ENCODE peak calls at places on chromosomes 1 and 21, in six cellular contexts. One of them, this sample, is unnamed.

GRCh38 chr1:89945852-89946476 is 48.9 kb upstream of the ZNF326 start:
- DNase-seq in GM12878: peak; percentile 69
- DNase-seq in K562: no peak
- DNase-seq in GM12891: no peak
- DNase-seq in H1: no peak
- DNase-seq in HepG2: no peak
- DNase-seq in this sample: no peak

GRCh38 chr21:36518883-36519492 is 39.1 kb upstream of the CLDN14 start:
- DNase-seq in H1: no peak
- DNase-seq in K562: no peak
- DNase-seq in GM12878: no peak
- DNase-seq in HepG2: no peak
- DNase-seq in GM12891: peak; percentile 30
- DNase-seq in this sample: no peak

GRCh38 chr1:197868751-197869501 is 33.5 kb upstream of the C1orf53 start:
- DNase-seq in GM12891: peak; percentile 15
- DNase-seq in GM12878: no peak
- DNase-seq in HepG2: peak; percentile 50
- DNase-seq in H1: no peak
- DNase-seq in K562: peak; percentile 34
- DNase-seq in this sample: no peak

GRCh38 chr1:153547560-153548551 is 1.2 kb downstream of the S100A3 start:
- DNase-seq in GM12878: no peak
- DNase-seq in HepG2: no peak
- DNase-seq in GM12891: no peak
- DNase-seq in K562: no peak
- DNase-seq in H1: no peak
- DNase-seq in this sample: no peak

GRCh38 chr1:3015269-3015635 is 6.0 kb upstream of the ACTRT2 start:
- DNase-seq in HepG2: no peak
- DNase-seq in H1: no peak
- DNase-seq in GM12878: no peak
- DNase-seq in K562: no peak
- DNase-seq in GM12891: no peak
- DNase-seq in this sample: no peak

GRCh38 chr1:15678578-15678977 is 5.5 kb upstream of the PLEKHM2 start:
- DNase-seq in HepG2: peak; percentile 62
- DNase-seq in GM12878: peak; percentile 53
- DNase-seq in GM12891: no peak
- DNase-seq in H1: no peak
- DNase-seq in K562: no peak
- DNase-seq in this sample: no peak

GRCh38 chr1:207835958-207836357 is 75.0 kb downstream of the CD34 start:
- DNase-seq in GM12891: no peak
- DNase-seq in H1: no peak
- DNase-seq in HepG2: no peak
- DNase-seq in GM12878: no peak
- DNase-seq in K562: no peak
- DNase-seq in this sample: no peak

GRCh38 chr1:152886758-152887409 is 8.8 kb downstream of the SMCP start:
- DNase-seq in GM12891: no peak
- DNase-seq in HepG2: no peak
- DNase-seq in GM12878: no peak
- DNase-seq in K562: no peak
- DNase-seq in H1: no peak
- DNase-seq in this sample: no peak

GRCh38 chr21:34743831-34744230 is 75.0 kb downstream of the CLIC6 start:
- DNase-seq in HepG2: no peak
- DNase-seq in GM12878: no peak
- DNase-seq in GM12891: no peak
- DNase-seq in H1: no peak
- DNase-seq in K562: no peak
- DNase-seq in this sample: no peak

GRCh38 chr1:240285541-240285940 is 193.9 kb downstream of the FMN2 start:
- DNase-seq in K562: no peak
- DNase-seq in HepG2: no peak
- DNase-seq in H1: no peak
- DNase-seq in GM12891: no peak
- DNase-seq in GM12878: no peak
- DNase-seq in this sample: no peak

DNA sequence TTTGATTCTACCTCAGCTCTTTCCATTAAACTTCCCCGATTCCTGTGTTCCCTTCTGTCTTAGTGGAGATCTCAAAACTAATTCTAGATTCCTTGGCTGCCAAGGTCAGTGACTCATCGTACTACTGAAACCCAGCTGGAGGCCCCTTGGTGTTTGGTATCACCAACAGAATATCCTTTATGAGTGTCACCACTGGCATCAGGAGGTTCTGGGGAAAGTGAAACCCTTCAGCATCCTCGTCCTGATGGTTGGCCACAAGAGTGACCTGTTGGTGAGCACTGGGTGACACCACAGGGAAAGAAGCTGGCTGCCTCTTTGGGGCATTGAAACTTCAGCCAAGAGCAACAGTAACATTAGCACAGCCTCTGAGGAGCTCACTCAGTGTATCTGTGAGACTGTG is 9.6 kb downstream of the RAB42 start:
- DNase-seq in H1: no peak
- DNase-seq in K562: no peak
- DNase-seq in GM12878: no peak
- DNase-seq in GM12891: no peak
- DNase-seq in HepG2: no peak
- DNase-seq in this sample: no peak
- TF ChIP-seq TAF1 in H1: no peak
- TF ChIP-seq TAF1 in K562: no peak
- TF ChIP-seq TAF1 in GM12878: no peak
- TF ChIP-seq TAF1 in GM12891: no peak
- TF ChIP-seq TAF1 in HepG2: no peak
- TF ChIP-seq TAF1 in this sample: no peak

GRCh38 chr1:8077120-8077573 is 51.0 kb upstream of the ERRFI1 start:
- DNase-seq in K562: peak; percentile 57
- DNase-seq in HepG2: peak; percentile 93
- DNase-seq in GM12878: no peak
- DNase-seq in GM12891: no peak
- DNase-seq in H1: no peak
- DNase-seq in this sample: no peak
- TF ChIP-seq POLR2AphosphoS5 in K562: no peak
- TF ChIP-seq POLR2AphosphoS5 in HepG2: peak; percentile 50
- TF ChIP-seq POLR2AphosphoS5 in GM12878: no peak
- TF ChIP-seq POLR2AphosphoS5 in GM12891: no peak
- TF ChIP-seq POLR2AphosphoS5 in H1: no peak
- TF ChIP-seq POLR2AphosphoS5 in this sample: no peak

DNA sequence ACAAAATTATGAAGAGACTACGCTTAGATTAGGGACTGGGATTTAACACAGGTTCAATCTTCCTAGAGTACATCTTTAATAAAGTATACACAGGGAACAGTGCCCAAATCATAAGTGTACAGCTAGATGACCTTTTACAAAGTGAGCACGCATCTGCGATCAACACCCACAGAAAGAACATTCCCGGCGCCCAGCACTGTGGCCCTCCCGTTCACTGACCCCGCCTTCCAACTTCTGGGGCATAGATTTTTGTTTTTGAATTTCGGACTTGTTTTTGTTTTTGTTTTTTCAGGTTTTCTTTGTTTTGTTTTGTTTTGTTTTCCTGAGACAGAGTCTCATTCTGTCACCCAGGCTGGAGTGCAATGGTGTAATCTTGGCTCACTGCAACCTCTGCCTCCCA is 30.6 kb upstream of the COX20 start:
- DNase-seq in HepG2: no peak
- DNase-seq in GM12891: no peak
- DNase-seq in GM12878: no peak
- DNase-seq in H1: no peak
- DNase-seq in K562: no peak
- DNase-seq in this sample: no peak
- TF ChIP-seq TAF1 in HepG2: no peak
- TF ChIP-seq TAF1 in GM12891: no peak
- TF ChIP-seq TAF1 in GM12878: no peak
- TF ChIP-seq TAF1 in H1: no peak
- TF ChIP-seq TAF1 in K562: no peak
- TF ChIP-seq TAF1 in this sample: no peak

GRCh38 chr1:216601427-216601751 is 121.8 kb downstream of the ESRRG start:
- DNase-seq in GM12878: no peak
- DNase-seq in H1: no peak
- DNase-seq in HepG2: no peak
- DNase-seq in K562: no peak
- DNase-seq in GM12891: no peak
- DNase-seq in this sample: no peak

GRCh38 chr1:216599851-216600250 is 123.4 kb downstream of the ESRRG start:
- DNase-seq in HepG2: no peak
- DNase-seq in GM12878: no peak
- DNase-seq in H1: no peak
- DNase-seq in GM12891: no peak
- DNase-seq in K562: no peak
- DNase-seq in this sample: no peak

GRCh38 chr1:216600730-216601426 is 122.4 kb downstream of the ESRRG start:
- DNase-seq in GM12891: peak; percentile 11
- DNase-seq in H1: peak; percentile 77
- DNase-seq in K562: no peak
- DNase-seq in GM12878: no peak
- DNase-seq in HepG2: peak; percentile 18
- DNase-seq in this sample: peak; percentile 17

GRCh38 chr1:216598448-216598847 is 124.8 kb downstream of the ESRRG start:
- DNase-seq in H1: no peak
- DNase-seq in GM12891: no peak
- DNase-seq in HepG2: no peak
- DNase-seq in K562: no peak
- DNase-seq in GM12878: no peak
- DNase-seq in this sample: no peak

DNA sequence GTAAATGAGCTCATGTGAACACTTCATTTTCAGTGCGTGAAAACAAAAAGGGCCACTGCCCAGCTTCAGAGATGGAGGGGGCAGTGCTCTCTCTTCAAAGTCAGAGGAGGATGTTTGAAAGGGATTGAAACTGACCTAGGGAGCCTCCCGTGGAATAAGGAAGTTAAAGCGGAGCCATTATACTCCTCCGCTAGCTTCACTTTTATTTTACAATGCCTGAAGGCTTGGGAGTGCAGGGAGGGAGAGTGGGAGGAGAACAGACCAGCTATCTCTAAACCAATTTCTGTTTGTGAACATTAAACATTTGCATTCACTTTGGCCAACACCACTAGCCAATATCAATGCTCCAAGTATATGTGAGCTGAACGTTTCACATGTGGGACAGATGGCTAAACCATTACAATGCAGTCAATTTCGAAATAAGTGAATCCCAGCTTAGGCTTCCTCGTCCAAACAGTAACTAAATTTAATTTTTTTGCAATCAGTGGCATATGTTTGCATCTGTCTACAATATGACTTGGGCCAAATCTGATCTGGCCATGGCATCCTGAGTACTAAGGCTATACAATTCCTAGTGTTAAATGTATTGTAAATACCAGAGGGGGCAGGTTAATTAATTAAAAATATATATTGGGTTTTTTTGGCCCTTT is 126.8 kb downstream of the ESRRG start:
- DNase-seq in H1: no peak
- DNase-seq in K562: no peak
- DNase-seq in GM12891: no peak
- DNase-seq in GM12878: no peak
- DNase-seq in HepG2: no peak
- DNase-seq in this sample: no peak
- TF ChIP-seq POLR2AphosphoS5 in H1: no peak
- TF ChIP-seq POLR2AphosphoS5 in K562: no peak
- TF ChIP-seq POLR2AphosphoS5 in GM12891: no peak
- TF ChIP-seq POLR2AphosphoS5 in GM12878: no peak
- TF ChIP-seq POLR2AphosphoS5 in HepG2: no peak
- TF ChIP-seq POLR2AphosphoS5 in this sample: no peak

DNA sequence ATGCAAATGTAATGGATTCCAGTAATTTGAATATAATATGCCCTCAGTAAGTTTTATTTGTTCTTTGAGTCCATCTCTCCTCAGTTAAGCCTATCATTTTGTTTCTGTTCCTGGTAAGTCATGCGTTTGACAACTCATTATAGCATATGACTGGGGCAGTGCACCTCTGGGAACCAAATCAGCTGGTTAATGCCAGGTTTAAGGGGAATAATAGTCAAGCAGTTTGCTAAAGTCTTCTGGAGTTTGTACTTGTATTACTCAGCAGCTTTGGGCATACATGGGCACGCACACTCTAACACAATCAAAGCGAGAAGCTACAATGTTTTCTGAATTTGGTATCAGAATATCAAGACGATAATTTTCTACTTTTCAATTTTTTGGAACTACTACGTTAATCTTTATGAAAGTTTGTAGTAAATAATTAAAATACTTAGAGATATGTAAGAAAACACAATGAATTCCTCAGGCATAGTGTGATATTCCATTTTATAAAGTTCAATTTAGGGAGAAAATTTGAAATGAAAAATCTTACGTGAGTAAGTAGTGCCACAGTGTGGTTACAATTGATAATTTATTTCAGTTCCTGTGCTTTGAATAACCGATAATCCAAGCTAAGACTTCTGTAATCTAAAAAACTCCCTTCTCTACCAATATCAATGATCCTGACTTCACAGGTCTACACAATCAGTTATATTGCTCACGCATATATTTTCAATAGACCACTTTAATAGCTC is 43.8 kb upstream of the KCTD3 start:
- DNase-seq in K562: no peak
- DNase-seq in GM12878: no peak
- DNase-seq in GM12891: no peak
- DNase-seq in H1: no peak
- DNase-seq in HepG2: no peak
- DNase-seq in this sample: no peak
- TF ChIP-seq TAF1 in K562: no peak
- TF ChIP-seq TAF1 in GM12878: no peak
- TF ChIP-seq TAF1 in GM12891: no peak
- TF ChIP-seq TAF1 in H1: no peak
- TF ChIP-seq TAF1 in HepG2: no peak
- TF ChIP-seq TAF1 in this sample: no peak

GRCh38 chr1:247111636-247112478 is 7.7 kb upstream of the ZNF669 start:
- DNase-seq in GM12891: no peak
- DNase-seq in GM12878: no peak
- DNase-seq in K562: peak; percentile 83
- DNase-seq in H1: peak; percentile 68
- DNase-seq in HepG2: peak; percentile 31
- DNase-seq in this sample: no peak
- TF ChIP-seq POLR2AphosphoS5 in GM12891: no peak
- TF ChIP-seq POLR2AphosphoS5 in GM12878: no peak
- TF ChIP-seq POLR2AphosphoS5 in K562: no peak
- TF ChIP-seq POLR2AphosphoS5 in H1: no peak
- TF ChIP-seq POLR2AphosphoS5 in HepG2: peak; percentile 52
- TF ChIP-seq POLR2AphosphoS5 in this sample: no peak

GRCh38 chr1:173356211-173356762 is 120.8 kb upstream of the PRDX6 start:
- DNase-seq in H1: no peak
- DNase-seq in GM12891: no peak
- DNase-seq in K562: no peak
- DNase-seq in HepG2: no peak
- DNase-seq in GM12878: peak; percentile 21
- DNase-seq in this sample: no peak
- TF ChIP-seq TAF1 in H1: no peak
- TF ChIP-seq TAF1 in GM12891: no peak
- TF ChIP-seq TAF1 in K562: no peak
- TF ChIP-seq TAF1 in HepG2: no peak
- TF ChIP-seq TAF1 in GM12878: no peak
- TF ChIP-seq TAF1 in this sample: no peak

This sample was measured in GM12892.